ENCODE peak calls at places on chromosomes 3 and 15, in ten cellular contexts. One of them, this sample, is unnamed.

GRCh38 chr3:150064952-150065351 is 94.3 kb upstream of the PFN2 start:
- DNase-seq in osteoblast: no peak
- DNase-seq in A549: no peak
- DNase-seq in MM.1S: no peak
- DNase-seq in neural progenitor cell: no peak
- DNase-seq in K562: no peak
- DNase-seq in PC-3: no peak
- DNase-seq in H1: no peak
- DNase-seq in hepatocyte: no peak
- DNase-seq in fibroblast of lung: no peak
- DNase-seq in this sample: no peak

GRCh38 chr3:143604849-143605660 is 243.2 kb downstream of the SLC9A9 start:
- DNase-seq in fibroblast of lung: peak
- DNase-seq in osteoblast: no peak
- DNase-seq in H1: no peak
- DNase-seq in K562: no peak
- DNase-seq in hepatocyte: no peak
- DNase-seq in MM.1S: no peak
- DNase-seq in neural progenitor cell: no peak
- DNase-seq in A549: no peak
- DNase-seq in PC-3: no peak
- DNase-seq in this sample: no peak

GRCh38 chr3:38646630-38647029 is 2.9 kb downstream of the SCN5A start:
- DNase-seq in K562: peak
- DNase-seq in H1: no peak
- DNase-seq in hepatocyte: peak
- DNase-seq in PC-3: peak
- DNase-seq in fibroblast of lung: peak
- DNase-seq in MM.1S: peak
- DNase-seq in A549: peak
- DNase-seq in osteoblast: peak
- DNase-seq in neural progenitor cell: peak
- DNase-seq in this sample: no peak

GRCh38 chr3:155391583-155391982 is 98.1 kb upstream of the STRIT1 start:
- DNase-seq in H1: no peak
- DNase-seq in hepatocyte: no peak
- DNase-seq in MM.1S: no peak
- DNase-seq in K562: no peak
- DNase-seq in neural progenitor cell: peak
- DNase-seq in osteoblast: no peak
- DNase-seq in PC-3: peak
- DNase-seq in fibroblast of lung: peak
- DNase-seq in A549: peak
- DNase-seq in this sample: no peak

GRCh38 chr3:188978772-188979171 is 193.0 kb upstream of the TPRG1 start:
- DNase-seq in fibroblast of lung: peak
- DNase-seq in H1: no peak
- DNase-seq in K562: no peak
- DNase-seq in A549: peak
- DNase-seq in PC-3: peak
- DNase-seq in neural progenitor cell: no peak
- DNase-seq in osteoblast: no peak
- DNase-seq in MM.1S: no peak
- DNase-seq in hepatocyte: peak
- DNase-seq in this sample: no peak

GRCh38 chr3:30578479-30578878 is 27.9 kb upstream of the TGFBR2 start:
- DNase-seq in K562: no peak
- DNase-seq in hepatocyte: peak
- DNase-seq in H1: no peak
- DNase-seq in MM.1S: peak
- DNase-seq in PC-3: peak
- DNase-seq in neural progenitor cell: no peak
- DNase-seq in A549: peak
- DNase-seq in osteoblast: no peak
- DNase-seq in fibroblast of lung: peak
- DNase-seq in this sample: no peak

GRCh38 chr15:38745136-38745535 is 180.5 kb upstream of the RASGRP1 start:
- DNase-seq in MM.1S: no peak
- DNase-seq in K562: no peak
- DNase-seq in osteoblast: no peak
- DNase-seq in PC-3: no peak
- DNase-seq in hepatocyte: no peak
- DNase-seq in neural progenitor cell: no peak
- DNase-seq in H1: no peak
- DNase-seq in A549: no peak
- DNase-seq in fibroblast of lung: no peak
- DNase-seq in this sample: no peak

GRCh38 chr3:125051715-125052581 is 3.8 kb downstream of the HEG1 start:
- DNase-seq in hepatocyte: no peak
- DNase-seq in H1: no peak
- DNase-seq in fibroblast of lung: peak
- DNase-seq in MM.1S: no peak
- DNase-seq in osteoblast: peak
- DNase-seq in K562: no peak
- DNase-seq in neural progenitor cell: peak
- DNase-seq in PC-3: peak
- DNase-seq in A549: no peak
- DNase-seq in this sample: peak

GRCh38 chr3:174951023-174951422 is 91.9 kb downstream of the NAALADL2 start:
- DNase-seq in A549: peak
- DNase-seq in hepatocyte: no peak
- DNase-seq in H1: no peak
- DNase-seq in neural progenitor cell: no peak
- DNase-seq in osteoblast: peak
- DNase-seq in K562: no peak
- DNase-seq in fibroblast of lung: peak
- DNase-seq in MM.1S: no peak
- DNase-seq in PC-3: peak
- DNase-seq in this sample: no peak

GRCh38 chr15:31391687-31392671 is 65.3 kb downstream of the KLF13 start:
- DNase-seq in osteoblast: peak
- DNase-seq in fibroblast of lung: peak
- DNase-seq in PC-3: peak
- DNase-seq in neural progenitor cell: peak
- DNase-seq in K562: peak
- DNase-seq in MM.1S: peak
- DNase-seq in hepatocyte: peak
- DNase-seq in H1: no peak
- DNase-seq in A549: peak
- DNase-seq in this sample: peak

GRCh38 chr15:52050416-52050815 is 31.4 kb downstream of the MAPK6 start:
- DNase-seq in PC-3: peak
- DNase-seq in neural progenitor cell: no peak
- DNase-seq in hepatocyte: no peak
- DNase-seq in osteoblast: peak
- DNase-seq in fibroblast of lung: peak
- DNase-seq in H1: no peak
- DNase-seq in MM.1S: no peak
- DNase-seq in K562: no peak
- DNase-seq in A549: peak
- DNase-seq in this sample: no peak

GRCh38 chr15:38474155-38474757 is 20.3 kb downstream of the FAM98B start:
- DNase-seq in MM.1S: peak
- DNase-seq in H1: no peak
- DNase-seq in A549: peak
- DNase-seq in K562: peak
- DNase-seq in PC-3: peak
- DNase-seq in neural progenitor cell: peak
- DNase-seq in osteoblast: no peak
- DNase-seq in hepatocyte: peak
- DNase-seq in fibroblast of lung: peak
- DNase-seq in this sample: peak

GRCh38 chr3:34212671-34213070 is 414.2 kb downstream of the PDCD6IP start:
- DNase-seq in fibroblast of lung: peak
- DNase-seq in neural progenitor cell: peak
- DNase-seq in A549: no peak
- DNase-seq in hepatocyte: peak
- DNase-seq in MM.1S: no peak
- DNase-seq in PC-3: no peak
- DNase-seq in K562: no peak
- DNase-seq in H1: no peak
- DNase-seq in osteoblast: peak
- DNase-seq in this sample: no peak

GRCh38 chr3:40597441-40597840 is 72.7 kb downstream of the ZNF621 start:
- DNase-seq in fibroblast of lung: no peak
- DNase-seq in osteoblast: no peak
- DNase-seq in MM.1S: no peak
- DNase-seq in H1: no peak
- DNase-seq in hepatocyte: no peak
- DNase-seq in K562: no peak
- DNase-seq in PC-3: peak
- DNase-seq in A549: no peak
- DNase-seq in neural progenitor cell: no peak
- DNase-seq in this sample: no peak

GRCh38 chr15:57118013-57118799 is 199.8 kb downstream of the TCF12 start:
- DNase-seq in neural progenitor cell: no peak
- DNase-seq in fibroblast of lung: peak
- DNase-seq in A549: peak
- DNase-seq in osteoblast: peak
- DNase-seq in PC-3: peak
- DNase-seq in H1: no peak
- DNase-seq in MM.1S: peak
- DNase-seq in K562: no peak
- DNase-seq in hepatocyte: peak
- DNase-seq in this sample: no peak

GRCh38 chr15:69357773-69358765 is 56.1 kb upstream of the KIF23 start:
- DNase-seq in hepatocyte: peak
- DNase-seq in H1: no peak
- DNase-seq in PC-3: no peak
- DNase-seq in neural progenitor cell: peak
- DNase-seq in MM.1S: no peak
- DNase-seq in osteoblast: no peak
- DNase-seq in fibroblast of lung: peak
- DNase-seq in K562: peak
- DNase-seq in A549: no peak
- DNase-seq in this sample: no peak

GRCh38 chr15:29571728-29572454 is 250.4 kb downstream of the TJP1 start:
- DNase-seq in osteoblast: peak
- DNase-seq in PC-3: peak
- DNase-seq in neural progenitor cell: peak
- DNase-seq in hepatocyte: peak
- DNase-seq in MM.1S: no peak
- DNase-seq in A549: peak
- DNase-seq in H1: no peak
- DNase-seq in K562: no peak
- DNase-seq in fibroblast of lung: peak
- DNase-seq in this sample: no peak

GRCh38 chr3:54278960-54279359 is 156.6 kb downstream of the CACNA2D3 start:
- DNase-seq in K562: no peak
- DNase-seq in hepatocyte: peak
- DNase-seq in fibroblast of lung: no peak
- DNase-seq in A549: peak
- DNase-seq in osteoblast: no peak
- DNase-seq in neural progenitor cell: no peak
- DNase-seq in PC-3: no peak
- DNase-seq in MM.1S: no peak
- DNase-seq in H1: no peak
- DNase-seq in this sample: no peak

GRCh38 chr3:140388525-140388924 is 289.3 kb upstream of the TRIM42 start:
- DNase-seq in hepatocyte: no peak
- DNase-seq in fibroblast of lung: no peak
- DNase-seq in H1: no peak
- DNase-seq in osteoblast: no peak
- DNase-seq in MM.1S: no peak
- DNase-seq in PC-3: no peak
- DNase-seq in K562: no peak
- DNase-seq in A549: no peak
- DNase-seq in neural progenitor cell: no peak
- DNase-seq in this sample: no peak

GRCh38 chr15:63019539-63020109 is 22.9 kb upstream of the TPM1 start:
- DNase-seq in K562: no peak
- DNase-seq in neural progenitor cell: peak
- DNase-seq in hepatocyte: no peak
- DNase-seq in MM.1S: no peak
- DNase-seq in osteoblast: no peak
- DNase-seq in fibroblast of lung: peak
- DNase-seq in PC-3: peak
- DNase-seq in H1: no peak
- DNase-seq in A549: peak
- DNase-seq in this sample: no peak

GRCh38 chr3:157543491-157544035 is 40.3 kb upstream of the VEPH1 start:
- DNase-seq in PC-3: peak
- DNase-seq in K562: no peak
- DNase-seq in hepatocyte: no peak
- DNase-seq in osteoblast: no peak
- DNase-seq in MM.1S: no peak
- DNase-seq in fibroblast of lung: no peak
- DNase-seq in H1: no peak
- DNase-seq in neural progenitor cell: no peak
- DNase-seq in A549: no peak
- DNase-seq in this sample: no peak
- H3K4me3 ChIP-seq in PC-3: peak
- H3K4me3 ChIP-seq in K562: no peak
- H3K4me3 ChIP-seq in hepatocyte: peak
- H3K4me3 ChIP-seq in osteoblast: peak
- H3K4me3 ChIP-seq in MM.1S: no peak
- H3K4me3 ChIP-seq in fibroblast of lung: peak
- H3K4me3 ChIP-seq in H1: peak
- H3K4me3 ChIP-seq in neural progenitor cell: peak
- H3K4me3 ChIP-seq in A549: peak
- H3K4me3 ChIP-seq in this sample: no peak

GRCh38 chr15:71278989-71279756 is 163.9 kb downstream of the THSD4 start:
- DNase-seq in neural progenitor cell: no peak
- DNase-seq in fibroblast of lung: peak
- DNase-seq in osteoblast: no peak
- DNase-seq in hepatocyte: peak
- DNase-seq in MM.1S: no peak
- DNase-seq in K562: no peak
- DNase-seq in PC-3: peak
- DNase-seq in H1: no peak
- DNase-seq in A549: peak
- DNase-seq in this sample: no peak
- H3K4me2 ChIP-seq in neural progenitor cell: no peak
- H3K4me2 ChIP-seq in fibroblast of lung: no peak
- H3K4me2 ChIP-seq in osteoblast: peak
- H3K4me2 ChIP-seq in hepatocyte: peak
- H3K4me2 ChIP-seq in MM.1S: no peak
- H3K4me2 ChIP-seq in K562: no peak
- H3K4me2 ChIP-seq in PC-3: peak
- H3K4me2 ChIP-seq in H1: no peak
- H3K4me2 ChIP-seq in A549: peak
- H3K4me2 ChIP-seq in this sample: no peak

GRCh38 chr15:40595219-40595618 is 1.2 kb downstream of the KNL1 start:
- DNase-seq in neural progenitor cell: no peak
- DNase-seq in PC-3: no peak
- DNase-seq in K562: no peak
- DNase-seq in osteoblast: peak
- DNase-seq in A549: no peak
- DNase-seq in fibroblast of lung: no peak
- DNase-seq in H1: no peak
- DNase-seq in MM.1S: no peak
- DNase-seq in hepatocyte: no peak
- DNase-seq in this sample: no peak
- H3K4me3 ChIP-seq in neural progenitor cell: peak
- H3K4me3 ChIP-seq in PC-3: peak
- H3K4me3 ChIP-seq in K562: peak
- H3K4me3 ChIP-seq in osteoblast: peak
- H3K4me3 ChIP-seq in A549: peak
- H3K4me3 ChIP-seq in fibroblast of lung: peak
- H3K4me3 ChIP-seq in H1: peak
- H3K4me3 ChIP-seq in MM.1S: peak
- H3K4me3 ChIP-seq in hepatocyte: peak
- H3K4me3 ChIP-seq in this sample: peak

GRCh38 chr15:89143503-89144162 is 55.4 kb downstream of the ABHD2 start:
- DNase-seq in H1: no peak
- DNase-seq in A549: no peak
- DNase-seq in K562: no peak
- DNase-seq in MM.1S: no peak
- DNase-seq in osteoblast: no peak
- DNase-seq in PC-3: peak
- DNase-seq in neural progenitor cell: no peak
- DNase-seq in fibroblast of lung: peak
- DNase-seq in hepatocyte: no peak
- DNase-seq in this sample: no peak
- H3K4me2 ChIP-seq in H1: no peak
- H3K4me2 ChIP-seq in A549: no peak
- H3K4me2 ChIP-seq in K562: no peak
- H3K4me2 ChIP-seq in MM.1S: no peak
- H3K4me2 ChIP-seq in osteoblast: peak
- H3K4me2 ChIP-seq in PC-3: no peak
- H3K4me2 ChIP-seq in neural progenitor cell: no peak
- H3K4me2 ChIP-seq in fibroblast of lung: no peak
- H3K4me2 ChIP-seq in hepatocyte: no peak
- H3K4me2 ChIP-seq in this sample: no peak